ENCODE peak calls at places on chromosome 17, in seven cellular contexts. One of them, this sample, is unnamed.

GRCh38 chr17:17561408-17562144 is 29.9 kb downstream of the PEMT start:
- DNase-seq in stomach: peak
- DNase-seq in transverse colon: peak
- DNase-seq in Panc1: no peak
- DNase-seq in sigmoid colon: no peak
- DNase-seq in SK-N-SH: no peak
- DNase-seq in GM23338: no peak
- DNase-seq in this sample: no peak

GRCh38 chr17:47290870-47291241 is 32.9 kb upstream of the EFCAB13 start:
- DNase-seq in stomach: no peak
- DNase-seq in transverse colon: no peak
- DNase-seq in Panc1: no peak
- DNase-seq in sigmoid colon: no peak
- DNase-seq in SK-N-SH: no peak
- DNase-seq in GM23338: no peak
- DNase-seq in this sample: no peak

GRCh38 chr17:72846399-72846798 is 246.1 kb downstream of the SLC39A11 start:
- DNase-seq in stomach: no peak
- DNase-seq in transverse colon: no peak
- DNase-seq in Panc1: no peak
- DNase-seq in sigmoid colon: no peak
- DNase-seq in SK-N-SH: no peak
- DNase-seq in GM23338: no peak
- DNase-seq in this sample: no peak

GRCh38 chr17:4950757-4951204 is at the start of gene ENO3:
- DNase-seq in stomach: no peak
- DNase-seq in transverse colon: peak
- DNase-seq in Panc1: no peak
- DNase-seq in sigmoid colon: no peak
- DNase-seq in SK-N-SH: peak
- DNase-seq in GM23338: peak
- DNase-seq in this sample: no peak

GRCh38 chr17:39939588-39940419 is 12.3 kb downstream of the LRRC3C start:
- DNase-seq in stomach: no peak
- DNase-seq in transverse colon: no peak
- DNase-seq in Panc1: no peak
- DNase-seq in sigmoid colon: no peak
- DNase-seq in SK-N-SH: peak
- DNase-seq in GM23338: peak
- DNase-seq in this sample: no peak

GRCh38 chr17:64679710-64680216 is 17.7 kb upstream of the SMURF2 start:
- DNase-seq in stomach: no peak
- DNase-seq in transverse colon: no peak
- DNase-seq in Panc1: no peak
- DNase-seq in sigmoid colon: no peak
- DNase-seq in SK-N-SH: no peak
- DNase-seq in GM23338: no peak
- DNase-seq in this sample: no peak

GRCh38 chr17:65236321-65236720 is 99.2 kb downstream of the RGS9 start:
- DNase-seq in stomach: no peak
- DNase-seq in transverse colon: no peak
- DNase-seq in Panc1: no peak
- DNase-seq in sigmoid colon: no peak
- DNase-seq in SK-N-SH: no peak
- DNase-seq in GM23338: no peak
- DNase-seq in this sample: no peak

GRCh38 chr17:57935833-57936807 is 19.1 kb downstream of the CUEDC1 start:
- DNase-seq in stomach: no peak
- DNase-seq in transverse colon: peak
- DNase-seq in Panc1: no peak
- DNase-seq in sigmoid colon: peak
- DNase-seq in SK-N-SH: peak
- DNase-seq in GM23338: peak
- DNase-seq in this sample: no peak

GRCh38 chr17:77436481-77436880 is 295.7 kb downstream of the SEC14L1 start:
- DNase-seq in stomach: no peak
- DNase-seq in transverse colon: no peak
- DNase-seq in Panc1: no peak
- DNase-seq in sigmoid colon: no peak
- DNase-seq in SK-N-SH: no peak
- DNase-seq in GM23338: no peak
- DNase-seq in this sample: no peak

GRCh38 chr17:47275245-47275984 is 21.8 kb downstream of the ITGB3 start:
- DNase-seq in stomach: peak
- DNase-seq in transverse colon: peak
- DNase-seq in Panc1: no peak
- DNase-seq in sigmoid colon: peak
- DNase-seq in SK-N-SH: peak
- DNase-seq in GM23338: peak
- DNase-seq in this sample: no peak

GRCh38 chr17:80992948-80993624 is 1.4 kb downstream of the CHMP6 start:
- DNase-seq in stomach: no peak
- DNase-seq in transverse colon: no peak
- DNase-seq in Panc1: no peak
- DNase-seq in sigmoid colon: no peak
- DNase-seq in SK-N-SH: peak
- DNase-seq in GM23338: no peak
- DNase-seq in this sample: peak

GRCh38 chr17:63455417-63455816 is 9.3 kb upstream of the CYB561 start:
- DNase-seq in stomach: no peak
- DNase-seq in transverse colon: peak
- DNase-seq in Panc1: no peak
- DNase-seq in sigmoid colon: no peak
- DNase-seq in SK-N-SH: peak
- DNase-seq in GM23338: no peak
- DNase-seq in this sample: no peak

GRCh38 chr17:35352284-35352683 is 21.1 kb downstream of the SLFN11 start:
- DNase-seq in stomach: no peak
- DNase-seq in transverse colon: no peak
- DNase-seq in Panc1: no peak
- DNase-seq in sigmoid colon: no peak
- DNase-seq in SK-N-SH: no peak
- DNase-seq in GM23338: no peak
- DNase-seq in this sample: no peak

GRCh38 chr17:33561935-33562334 is 268.8 kb upstream of the ASIC2 start:
- DNase-seq in stomach: no peak
- DNase-seq in transverse colon: no peak
- DNase-seq in Panc1: no peak
- DNase-seq in sigmoid colon: no peak
- DNase-seq in SK-N-SH: no peak
- DNase-seq in GM23338: no peak
- DNase-seq in this sample: no peak

GRCh38 chr17:28333083-28333746 is 2.1 kb downstream of the IFT20 start:
- DNase-seq in stomach: no peak
- DNase-seq in transverse colon: peak
- DNase-seq in Panc1: no peak
- DNase-seq in sigmoid colon: peak
- DNase-seq in SK-N-SH: no peak
- DNase-seq in GM23338: no peak
- DNase-seq in this sample: no peak

GRCh38 chr17:49730787-49731441 is 23.1 kb upstream of the SLC35B1 start:
- DNase-seq in stomach: no peak
- DNase-seq in transverse colon: no peak
- DNase-seq in Panc1: no peak
- DNase-seq in sigmoid colon: no peak
- DNase-seq in SK-N-SH: no peak
- DNase-seq in GM23338: no peak
- DNase-seq in this sample: no peak

GRCh38 chr17:80847506-80848230 is 144.0 kb upstream of the CHMP6 start:
- DNase-seq in stomach: no peak
- DNase-seq in transverse colon: peak
- DNase-seq in Panc1: no peak
- DNase-seq in sigmoid colon: peak
- DNase-seq in SK-N-SH: no peak
- DNase-seq in GM23338: no peak
- DNase-seq in this sample: no peak

GRCh38 chr17:36468903-36469635 is 17.4 kb upstream of the ZNHIT3 start:
- DNase-seq in stomach: no peak
- DNase-seq in transverse colon: no peak
- DNase-seq in Panc1: no peak
- DNase-seq in sigmoid colon: peak
- DNase-seq in SK-N-SH: no peak
- DNase-seq in GM23338: no peak
- DNase-seq in this sample: no peak

GRCh38 chr17:81706232-81706611 is 3.1 kb downstream of the MRPL12 start:
- DNase-seq in stomach: no peak
- DNase-seq in transverse colon: no peak
- DNase-seq in Panc1: no peak
- DNase-seq in sigmoid colon: no peak
- DNase-seq in SK-N-SH: no peak
- DNase-seq in GM23338: no peak
- DNase-seq in this sample: no peak

GRCh38 chr17:66200685-66201092 is 8.8 kb upstream of the CEP112 start:
- DNase-seq in stomach: peak
- DNase-seq in transverse colon: peak
- DNase-seq in Panc1: peak
- DNase-seq in sigmoid colon: no peak
- DNase-seq in SK-N-SH: peak
- DNase-seq in GM23338: peak
- DNase-seq in this sample: no peak

GRCh38 chr17:7914771-7915610 is 1.1 kb downstream of the RNF227 start:
- DNase-seq in stomach: no peak
- DNase-seq in transverse colon: peak
- DNase-seq in Panc1: no peak
- DNase-seq in sigmoid colon: peak
- DNase-seq in SK-N-SH: no peak
- DNase-seq in GM23338: no peak
- DNase-seq in this sample: no peak

DNA sequence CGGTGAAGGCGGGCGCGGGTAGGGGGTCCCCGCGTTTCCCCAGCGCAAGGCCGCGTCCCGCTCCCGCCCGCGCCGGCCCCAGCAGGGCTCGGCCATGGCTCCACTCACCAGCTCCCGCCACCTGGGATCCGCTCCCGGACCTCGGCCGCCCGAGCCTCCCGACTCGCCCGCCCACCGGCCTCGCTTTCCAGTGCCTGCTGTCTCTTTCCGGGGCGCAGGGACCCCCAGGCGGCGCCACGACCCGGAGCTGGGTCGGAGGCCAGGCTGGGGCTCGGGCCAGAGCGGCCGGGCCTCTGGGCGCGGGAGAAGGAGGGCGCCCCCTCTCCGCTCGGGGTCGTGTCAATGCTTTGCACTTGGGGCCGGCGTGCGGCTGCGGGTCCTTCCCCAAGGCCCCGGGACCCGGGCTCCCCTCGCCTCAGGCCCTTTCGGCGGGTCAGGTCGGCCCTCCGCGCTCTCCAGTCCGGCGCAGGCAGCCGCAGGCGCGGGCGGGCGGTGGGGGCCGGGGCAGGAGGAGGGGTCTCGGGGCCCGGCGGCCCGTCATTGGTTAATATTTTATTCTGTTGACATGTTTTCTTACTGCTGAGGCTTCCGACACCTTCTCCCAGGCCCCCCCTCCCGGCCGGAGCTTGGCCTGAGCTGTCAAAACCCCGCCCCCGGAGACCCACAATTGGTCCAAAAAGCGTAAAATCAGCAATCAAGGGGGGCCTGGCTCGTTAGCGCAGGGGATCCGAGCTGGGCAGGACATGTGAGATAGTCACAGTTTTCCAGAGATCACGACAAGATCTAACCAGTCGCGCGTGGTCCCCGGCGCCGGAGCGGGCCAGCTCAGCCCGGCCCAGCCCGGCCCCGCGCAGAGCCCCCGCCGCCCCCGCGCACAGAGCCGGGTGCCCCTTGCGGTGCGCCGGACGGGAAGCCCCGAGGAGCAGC is at the start of gene TBX2:
- DNase-seq in stomach: peak
- DNase-seq in transverse colon: peak
- DNase-seq in Panc1: no peak
- DNase-seq in sigmoid colon: peak
- DNase-seq in SK-N-SH: peak
- DNase-seq in GM23338: peak
- DNase-seq in this sample: no peak
- TF ChIP-seq POLR2AphosphoS5 in stomach: peak
- TF ChIP-seq POLR2AphosphoS5 in transverse colon: no peak
- TF ChIP-seq POLR2AphosphoS5 in Panc1: no peak
- TF ChIP-seq POLR2AphosphoS5 in sigmoid colon: no peak
- TF ChIP-seq POLR2AphosphoS5 in SK-N-SH: peak
- TF ChIP-seq POLR2AphosphoS5 in GM23338: no peak
- TF ChIP-seq POLR2AphosphoS5 in this sample: no peak

GRCh38 chr17:30334421-30334820 is 564 bp upstream of the TMIGD1 start:
- DNase-seq in stomach: no peak
- DNase-seq in transverse colon: no peak
- DNase-seq in Panc1: no peak
- DNase-seq in sigmoid colon: no peak
- DNase-seq in SK-N-SH: no peak
- DNase-seq in GM23338: no peak
- DNase-seq in this sample: no peak
- TF ChIP-seq POLR2AphosphoS5 in stomach: no peak
- TF ChIP-seq POLR2AphosphoS5 in transverse colon: no peak
- TF ChIP-seq POLR2AphosphoS5 in Panc1: no peak
- TF ChIP-seq POLR2AphosphoS5 in sigmoid colon: no peak
- TF ChIP-seq POLR2AphosphoS5 in SK-N-SH: no peak
- TF ChIP-seq POLR2AphosphoS5 in GM23338: no peak
- TF ChIP-seq POLR2AphosphoS5 in this sample: no peak

DNA sequence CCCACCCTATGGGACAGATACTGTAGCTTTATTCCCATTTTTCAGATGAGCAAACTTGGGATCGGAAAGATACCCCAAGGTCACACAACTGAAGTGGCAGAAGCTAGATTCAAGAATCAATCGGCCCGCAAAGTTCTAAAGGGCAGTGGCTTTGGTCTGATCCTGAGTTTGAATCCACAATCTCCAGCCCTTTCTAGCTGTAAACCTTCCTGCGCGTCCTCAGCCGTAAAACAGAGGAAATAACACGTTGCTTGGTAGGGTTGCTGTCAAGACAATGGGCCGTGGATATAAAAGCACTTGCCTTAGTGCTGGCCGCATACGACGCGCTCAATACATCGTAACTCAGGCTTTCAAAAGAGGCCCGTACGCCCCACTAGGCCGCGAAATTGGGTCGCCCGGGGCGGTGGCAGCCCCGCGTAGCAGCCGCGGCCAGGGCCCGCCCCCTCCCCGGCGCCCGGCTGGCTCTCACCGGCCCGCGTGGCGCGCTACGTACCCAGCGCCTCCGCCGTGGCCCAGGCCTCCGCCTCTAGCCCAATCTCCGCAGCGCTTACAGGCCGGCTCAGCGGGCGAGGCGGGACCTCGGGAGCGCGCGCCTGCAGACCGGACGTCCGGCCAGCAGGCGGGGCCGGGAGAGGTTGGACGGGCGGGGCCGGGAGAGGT is at the start of gene DCAKD:
- DNase-seq in stomach: peak
- DNase-seq in transverse colon: peak
- DNase-seq in Panc1: no peak
- DNase-seq in sigmoid colon: peak
- DNase-seq in SK-N-SH: peak
- DNase-seq in GM23338: peak
- DNase-seq in this sample: peak
- TF ChIP-seq POLR2AphosphoS5 in stomach: peak
- TF ChIP-seq POLR2AphosphoS5 in transverse colon: peak
- TF ChIP-seq POLR2AphosphoS5 in Panc1: peak
- TF ChIP-seq POLR2AphosphoS5 in sigmoid colon: peak
- TF ChIP-seq POLR2AphosphoS5 in SK-N-SH: peak
- TF ChIP-seq POLR2AphosphoS5 in GM23338: peak
- TF ChIP-seq POLR2AphosphoS5 in this sample: peak

DNA sequence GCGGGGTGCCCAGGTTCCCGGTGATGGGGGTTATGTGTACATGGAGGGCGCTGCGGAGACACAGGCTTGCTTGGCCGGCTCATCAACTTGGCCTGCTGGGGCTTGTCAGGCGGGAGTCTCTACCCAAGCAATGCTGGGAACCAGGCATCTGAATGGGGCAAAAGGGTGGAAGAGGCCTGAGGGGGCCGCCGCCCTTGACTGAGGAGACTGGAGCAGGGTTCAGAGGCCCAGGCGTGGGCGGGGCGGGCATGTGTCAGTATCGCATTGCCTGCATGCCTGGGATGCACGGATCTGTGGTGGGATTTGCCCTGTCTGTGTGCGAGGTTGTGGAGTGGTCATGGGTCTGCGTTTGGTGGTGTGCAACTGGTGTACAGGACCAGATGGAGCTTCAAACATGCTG is 21.1 kb downstream of the ARHGAP23 start:
- DNase-seq in stomach: no peak
- DNase-seq in transverse colon: no peak
- DNase-seq in Panc1: no peak
- DNase-seq in sigmoid colon: no peak
- DNase-seq in SK-N-SH: no peak
- DNase-seq in GM23338: peak
- DNase-seq in this sample: no peak
- TF ChIP-seq POLR2AphosphoS5 in stomach: no peak
- TF ChIP-seq POLR2AphosphoS5 in transverse colon: no peak
- TF ChIP-seq POLR2AphosphoS5 in Panc1: no peak
- TF ChIP-seq POLR2AphosphoS5 in sigmoid colon: no peak
- TF ChIP-seq POLR2AphosphoS5 in SK-N-SH: no peak
- TF ChIP-seq POLR2AphosphoS5 in GM23338: no peak
- TF ChIP-seq POLR2AphosphoS5 in this sample: no peak